ENCODE peak calls at places on chromosomes 7 and 10, in seven cellular contexts. One of them, this sample, is unnamed.

GRCh38 chr10:58733436-58733835 is 220.8 kb downstream of the BICC1 start:
- DNase-seq in AG10803: no peak
- DNase-seq in HCT116: no peak
- DNase-seq in heart left ventricle: no peak
- DNase-seq in kidney epithelial cell: no peak
- DNase-seq in GM23338: no peak
- DNase-seq in neural progenitor cell: no peak
- DNase-seq in this sample: no peak

GRCh38 chr7:44268671-44269070 is 56.7 kb downstream of the CAMK2B start:
- DNase-seq in AG10803: no peak
- DNase-seq in HCT116: no peak
- DNase-seq in heart left ventricle: no peak
- DNase-seq in kidney epithelial cell: no peak
- DNase-seq in GM23338: no peak
- DNase-seq in neural progenitor cell: no peak
- DNase-seq in this sample: no peak

GRCh38 chr10:42753126-42753506 is 29.5 kb upstream of the BMS1 start:
- DNase-seq in AG10803: peak
- DNase-seq in HCT116: peak
- DNase-seq in heart left ventricle: peak
- DNase-seq in kidney epithelial cell: peak
- DNase-seq in GM23338: peak
- DNase-seq in neural progenitor cell: peak
- DNase-seq in this sample: peak

GRCh38 chr10:77279207-77279606 is 358.4 kb downstream of the KCNMA1 start:
- DNase-seq in AG10803: peak
- DNase-seq in HCT116: no peak
- DNase-seq in heart left ventricle: no peak
- DNase-seq in kidney epithelial cell: no peak
- DNase-seq in GM23338: no peak
- DNase-seq in neural progenitor cell: no peak
- DNase-seq in this sample: no peak

GRCh38 chr7:104126411-104126841 is 81.4 kb downstream of the ORC5 start:
- DNase-seq in AG10803: no peak
- DNase-seq in HCT116: no peak
- DNase-seq in heart left ventricle: no peak
- DNase-seq in kidney epithelial cell: no peak
- DNase-seq in GM23338: peak
- DNase-seq in neural progenitor cell: peak
- DNase-seq in this sample: no peak

GRCh38 chr10:79056736-79057391 is 11.9 kb upstream of the ZMIZ1 start:
- DNase-seq in AG10803: no peak
- DNase-seq in HCT116: no peak
- DNase-seq in heart left ventricle: no peak
- DNase-seq in kidney epithelial cell: no peak
- DNase-seq in GM23338: peak
- DNase-seq in neural progenitor cell: peak
- DNase-seq in this sample: no peak

GRCh38 chr7:151511946-151512345 is 7.7 kb downstream of the RHEB start:
- DNase-seq in AG10803: peak
- DNase-seq in HCT116: no peak
- DNase-seq in heart left ventricle: no peak
- DNase-seq in kidney epithelial cell: no peak
- DNase-seq in GM23338: no peak
- DNase-seq in neural progenitor cell: no peak
- DNase-seq in this sample: no peak

GRCh38 chr10:1180071-1180730 is 124.0 kb downstream of the WDR37 start:
- DNase-seq in AG10803: no peak
- DNase-seq in HCT116: no peak
- DNase-seq in heart left ventricle: no peak
- DNase-seq in kidney epithelial cell: no peak
- DNase-seq in GM23338: no peak
- DNase-seq in neural progenitor cell: no peak
- DNase-seq in this sample: no peak

GRCh38 chr7:27183682-27184341 is 1.2 kb downstream of the HOXA11 start:
- DNase-seq in AG10803: no peak
- DNase-seq in HCT116: no peak
- DNase-seq in heart left ventricle: no peak
- DNase-seq in kidney epithelial cell: no peak
- DNase-seq in GM23338: no peak
- DNase-seq in neural progenitor cell: peak
- DNase-seq in this sample: no peak

GRCh38 chr7:27182861-27183681 is 2.0 kb downstream of the HOXA11 start:
- DNase-seq in AG10803: no peak
- DNase-seq in HCT116: no peak
- DNase-seq in heart left ventricle: no peak
- DNase-seq in kidney epithelial cell: no peak
- DNase-seq in GM23338: peak
- DNase-seq in neural progenitor cell: peak
- DNase-seq in this sample: no peak

GRCh38 chr7:27185708-27186449 is 847 bp upstream of the HOXA11 start:
- DNase-seq in AG10803: no peak
- DNase-seq in HCT116: no peak
- DNase-seq in heart left ventricle: no peak
- DNase-seq in kidney epithelial cell: no peak
- DNase-seq in GM23338: no peak
- DNase-seq in neural progenitor cell: no peak
- DNase-seq in this sample: no peak

GRCh38 chr7:27185013-27185707 is at the start of gene HOXA11:
- DNase-seq in AG10803: peak
- DNase-seq in HCT116: no peak
- DNase-seq in heart left ventricle: no peak
- DNase-seq in kidney epithelial cell: peak
- DNase-seq in GM23338: no peak
- DNase-seq in neural progenitor cell: no peak
- DNase-seq in this sample: no peak

GRCh38 chr7:27184342-27185012 is 555 bp downstream of the HOXA11 start:
- DNase-seq in AG10803: no peak
- DNase-seq in HCT116: no peak
- DNase-seq in heart left ventricle: no peak
- DNase-seq in kidney epithelial cell: no peak
- DNase-seq in GM23338: peak
- DNase-seq in neural progenitor cell: peak
- DNase-seq in this sample: no peak
- H3K4me3 ChIP-seq in AG10803: peak
- H3K4me3 ChIP-seq in HCT116: peak
- H3K4me3 ChIP-seq in heart left ventricle: peak
- H3K4me3 ChIP-seq in kidney epithelial cell: peak
- H3K4me3 ChIP-seq in GM23338: peak
- H3K4me3 ChIP-seq in neural progenitor cell: no peak
- H3K4me3 ChIP-seq in this sample: peak

GRCh38 chr10:117684673-117685211 is 142.2 kb downstream of the EMX2 start:
- DNase-seq in AG10803: peak
- DNase-seq in HCT116: no peak
- DNase-seq in heart left ventricle: peak
- DNase-seq in kidney epithelial cell: no peak
- DNase-seq in GM23338: peak
- DNase-seq in neural progenitor cell: peak
- DNase-seq in this sample: no peak
- TF ChIP-seq CTCF in AG10803: peak
- TF ChIP-seq CTCF in HCT116: peak
- TF ChIP-seq CTCF in heart left ventricle: no peak
- TF ChIP-seq CTCF in kidney epithelial cell: peak
- TF ChIP-seq CTCF in GM23338: peak
- TF ChIP-seq CTCF in neural progenitor cell: peak
- TF ChIP-seq CTCF in this sample: no peak

GRCh38 chr10:17235136-17235535 is 7.1 kb downstream of the VIM start:
- DNase-seq in AG10803: peak
- DNase-seq in HCT116: no peak
- DNase-seq in heart left ventricle: no peak
- DNase-seq in kidney epithelial cell: no peak
- DNase-seq in GM23338: peak
- DNase-seq in neural progenitor cell: peak
- DNase-seq in this sample: no peak
- H3K4me3 ChIP-seq in AG10803: peak
- H3K4me3 ChIP-seq in HCT116: no peak
- H3K4me3 ChIP-seq in heart left ventricle: no peak
- H3K4me3 ChIP-seq in kidney epithelial cell: no peak
- H3K4me3 ChIP-seq in GM23338: no peak
- H3K4me3 ChIP-seq in neural progenitor cell: no peak
- H3K4me3 ChIP-seq in this sample: peak

DNA sequence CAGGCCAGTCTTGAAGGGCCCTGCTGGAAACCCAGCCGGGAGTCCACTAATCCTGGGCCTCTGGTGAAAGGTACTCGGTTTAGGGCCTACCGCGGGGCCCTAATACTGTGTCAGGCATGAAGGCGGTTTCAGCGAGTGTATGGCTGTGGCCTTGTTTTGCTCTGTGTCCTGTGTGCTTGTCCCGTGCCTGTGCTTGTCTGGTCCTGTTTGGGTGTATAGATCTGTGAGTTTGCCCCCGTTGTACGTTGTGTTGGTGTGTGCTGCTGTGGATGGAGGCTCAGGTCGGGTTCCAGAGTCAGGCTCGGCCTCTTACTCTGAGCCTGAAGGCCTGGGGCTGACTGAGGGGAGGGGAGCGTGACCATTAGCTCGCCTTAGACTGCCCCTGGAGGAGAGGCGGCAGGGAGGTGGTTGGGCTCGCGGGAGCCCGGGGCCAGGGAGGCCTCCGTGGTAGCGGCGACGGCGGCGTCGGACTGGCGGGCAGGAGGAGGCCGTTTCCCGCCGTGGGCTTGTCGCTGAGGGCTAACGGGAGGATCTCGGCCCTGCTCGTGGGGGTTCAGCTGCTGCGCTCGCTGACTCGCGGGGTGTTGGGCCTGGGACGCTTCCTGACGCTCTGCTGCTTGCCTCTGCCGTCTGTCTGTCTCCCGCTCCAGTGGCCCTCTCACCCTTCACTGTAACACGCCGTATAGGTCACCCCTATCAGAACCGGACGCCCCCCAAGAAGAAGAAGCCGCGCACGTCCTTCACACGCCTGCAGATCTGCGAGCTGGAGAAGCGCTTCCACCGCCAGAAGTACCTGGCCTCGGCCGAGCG is 2.6 kb downstream of the TLX1 start:
- DNase-seq in AG10803: no peak
- DNase-seq in HCT116: no peak
- DNase-seq in heart left ventricle: no peak
- DNase-seq in kidney epithelial cell: no peak
- DNase-seq in GM23338: no peak
- DNase-seq in neural progenitor cell: peak
- DNase-seq in this sample: no peak
- TF ChIP-seq CTCF in AG10803: no peak
- TF ChIP-seq CTCF in HCT116: no peak
- TF ChIP-seq CTCF in heart left ventricle: no peak
- TF ChIP-seq CTCF in kidney epithelial cell: no peak
- TF ChIP-seq CTCF in GM23338: no peak
- TF ChIP-seq CTCF in neural progenitor cell: no peak
- TF ChIP-seq CTCF in this sample: no peak

GRCh38 chr10:123854498-123854897 is 37.1 kb downstream of the CPXM2 start:
- DNase-seq in AG10803: no peak
- DNase-seq in HCT116: no peak
- DNase-seq in heart left ventricle: no peak
- DNase-seq in kidney epithelial cell: no peak
- DNase-seq in GM23338: no peak
- DNase-seq in neural progenitor cell: no peak
- DNase-seq in this sample: no peak

GRCh38 chr10:123847686-123848432 is 43.7 kb downstream of the CPXM2 start:
- DNase-seq in AG10803: peak
- DNase-seq in HCT116: no peak
- DNase-seq in heart left ventricle: no peak
- DNase-seq in kidney epithelial cell: no peak
- DNase-seq in GM23338: no peak
- DNase-seq in neural progenitor cell: no peak
- DNase-seq in this sample: no peak

GRCh38 chr10:123854003-123854402 is 37.6 kb downstream of the CPXM2 start:
- DNase-seq in AG10803: no peak
- DNase-seq in HCT116: no peak
- DNase-seq in heart left ventricle: no peak
- DNase-seq in kidney epithelial cell: no peak
- DNase-seq in GM23338: no peak
- DNase-seq in neural progenitor cell: no peak
- DNase-seq in this sample: no peak

GRCh38 chr10:123852411-123852951 is 39.1 kb downstream of the CPXM2 start:
- DNase-seq in AG10803: no peak
- DNase-seq in HCT116: no peak
- DNase-seq in heart left ventricle: no peak
- DNase-seq in kidney epithelial cell: no peak
- DNase-seq in GM23338: no peak
- DNase-seq in neural progenitor cell: no peak
- DNase-seq in this sample: no peak

GRCh38 chr10:123848564-123849457 is 42.8 kb downstream of the CPXM2 start:
- DNase-seq in AG10803: no peak
- DNase-seq in HCT116: no peak
- DNase-seq in heart left ventricle: no peak
- DNase-seq in kidney epithelial cell: no peak
- DNase-seq in GM23338: no peak
- DNase-seq in neural progenitor cell: no peak
- DNase-seq in this sample: no peak
- H3K4me3 ChIP-seq in AG10803: no peak
- H3K4me3 ChIP-seq in HCT116: no peak
- H3K4me3 ChIP-seq in heart left ventricle: no peak
- H3K4me3 ChIP-seq in kidney epithelial cell: no peak
- H3K4me3 ChIP-seq in GM23338: no peak
- H3K4me3 ChIP-seq in neural progenitor cell: no peak
- H3K4me3 ChIP-seq in this sample: no peak

GRCh38 chr10:17474595-17474994 is 20.2 kb upstream of the ST8SIA6 start:
- DNase-seq in AG10803: no peak
- DNase-seq in HCT116: peak
- DNase-seq in heart left ventricle: no peak
- DNase-seq in kidney epithelial cell: no peak
- DNase-seq in GM23338: no peak
- DNase-seq in neural progenitor cell: no peak
- DNase-seq in this sample: no peak
- TF ChIP-seq CTCF in AG10803: no peak
- TF ChIP-seq CTCF in HCT116: peak
- TF ChIP-seq CTCF in heart left ventricle: no peak
- TF ChIP-seq CTCF in kidney epithelial cell: peak
- TF ChIP-seq CTCF in GM23338: peak
- TF ChIP-seq CTCF in neural progenitor cell: no peak
- TF ChIP-seq CTCF in this sample: peak

This sample was measured in retinal pigment epithelial cell.